ENCODE peak calls at places on chromosomes 4 and X, in seven cellular contexts. I, E, G, X, F, A and N are unnamed samples.

GRCh38 chrX:153416781-153417180 is 5.5 kb downstream of the ZFP92 start:
- DNase-seq in A (no peak), X (no peak), I (no peak), F (no peak), G (no peak), E (peak; percentile 16), N (no peak)

GRCh38 chrX:147077472-147077871 is 262.9 kb upstream of the CXorf51A start:
- DNase-seq in G (no peak), X (no peak), A (no peak), I (no peak), F (no peak), E (no peak), N (no peak)

GRCh38 chrX:146346102-146346501 is 463.5 kb upstream of the CXorf51B start:
- DNase-seq in F (no peak), I (no peak), E (no peak), G (no peak), X (no peak), A (no peak), N (no peak)

GRCh38 chrX:2693123-2693438 is 2.0 kb downstream of the CD99 start:
- DNase-seq in F (no peak), A (no peak), I (no peak), X (no peak), E (no peak), G (no peak), N (no peak)

GRCh38 chr4:85459736-85460135 is 15.2 kb upstream of the ARHGAP24 start:
- DNase-seq in E (no peak), G (no peak), F (no peak), X (no peak), A (no peak), I (peak; percentile 57), N (no peak)

GRCh38 chr4:141233673-141234072 is 13.0 kb downstream of the ZNF330 start:
- DNase-seq in E (no peak), G (no peak), F (no peak), A (no peak), X (no peak), I (no peak), N (no peak)

GRCh38 chr4:176653406-176654220 is 139.1 kb downstream of the VEGFC start:
- DNase-seq in I (no peak), E (no peak), A (no peak), F (no peak), X (no peak), G (no peak), N (no peak)

GRCh38 chr4:53113433-53114215 is 251.5 kb downstream of the RASL11B start:
- DNase-seq in I (no peak), A (no peak), F (no peak), E (no peak), X (no peak), G (no peak), N (no peak)

GRCh38 chr4:2042207-2042946 is 16.8 kb upstream of the NAT8L start:
- DNase-seq in I (peak; percentile 49), F (no peak), X (peak; percentile 67), G (no peak), E (no peak), A (peak; percentile 70), N (no peak)

GRCh38 chr4:94575652-94576051 is 123.9 kb downstream of the PDLIM5 start:
- DNase-seq in I (no peak), A (no peak), X (no peak), E (no peak), G (no peak), F (no peak), N (no peak)

GRCh38 chrX:134836497-134836968 is 154.3 kb upstream of the SMIM10 start:
- DNase-seq in X (no peak), I (no peak), F (no peak), G (no peak), A (no peak), E (peak; percentile 39), N (no peak)

GRCh38 chrX:136708348-136708747 is 60.4 kb downstream of the CD40LG start:
- DNase-seq in A (peak; percentile 4), E (no peak), I (no peak), X (no peak), G (no peak), F (no peak), N (no peak)

DNA sequence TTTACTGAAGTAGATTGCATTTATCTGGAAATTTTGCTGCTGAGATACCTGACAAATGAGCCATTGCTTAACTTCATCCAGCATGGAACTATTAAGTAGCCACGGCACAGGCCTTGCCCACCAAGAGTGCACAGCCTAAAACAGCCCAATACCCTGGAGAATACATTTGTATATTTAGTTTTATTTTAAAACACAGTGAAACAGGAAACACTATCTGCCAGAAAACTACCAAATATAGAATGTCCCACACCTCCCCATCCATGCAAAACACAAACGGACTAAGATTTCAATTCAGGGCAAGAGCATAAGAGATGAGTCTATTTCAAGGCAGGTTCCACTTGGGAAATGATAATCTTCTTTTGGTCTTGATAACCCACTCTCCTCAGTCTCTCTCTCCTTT is 57.1 kb downstream of the MAML3 start:
- DNase-seq in G (no peak), I (no peak), F (no peak), A (no peak), E (peak; percentile 61), X (no peak), N (no peak)
- H3K4me1 ChIP-seq in G (peaks cover 74% of the 10 kb centered on the region), I (peaks cover 83% of the 10 kb centered on the region), F (peaks cover 58% of the 10 kb centered on the region), A (peaks cover 24% of the 10 kb centered on the region), E (peaks cover 52% of the 10 kb centered on the region), X (peaks cover 79% of the 10 kb centered on the region), N (peaks cover 46% of the 10 kb centered on the region)

GRCh38 chr4:173012608-173013007 is 156.0 kb upstream of the GALNT7 start:
- DNase-seq in I (no peak), X (no peak), G (no peak), F (no peak), A (no peak), E (no peak), N (no peak)

GRCh38 chr4:173017802-173018201 is 150.8 kb upstream of the GALNT7 start:
- DNase-seq in E (no peak), F (no peak), I (no peak), X (no peak), G (no peak), A (no peak), N (no peak)

GRCh38 chr4:173013232-173013932 is 155.2 kb upstream of the GALNT7 start:
- DNase-seq in E (peak; percentile 57), G (no peak), I (peak; percentile 49), A (peak; percentile 54), F (no peak), X (no peak), N (no peak)

GRCh38 chr4:173014836-173015235 is 153.8 kb upstream of the GALNT7 start:
- DNase-seq in A (no peak), X (no peak), E (no peak), G (no peak), I (no peak), F (no peak), N (no peak)

DNA sequence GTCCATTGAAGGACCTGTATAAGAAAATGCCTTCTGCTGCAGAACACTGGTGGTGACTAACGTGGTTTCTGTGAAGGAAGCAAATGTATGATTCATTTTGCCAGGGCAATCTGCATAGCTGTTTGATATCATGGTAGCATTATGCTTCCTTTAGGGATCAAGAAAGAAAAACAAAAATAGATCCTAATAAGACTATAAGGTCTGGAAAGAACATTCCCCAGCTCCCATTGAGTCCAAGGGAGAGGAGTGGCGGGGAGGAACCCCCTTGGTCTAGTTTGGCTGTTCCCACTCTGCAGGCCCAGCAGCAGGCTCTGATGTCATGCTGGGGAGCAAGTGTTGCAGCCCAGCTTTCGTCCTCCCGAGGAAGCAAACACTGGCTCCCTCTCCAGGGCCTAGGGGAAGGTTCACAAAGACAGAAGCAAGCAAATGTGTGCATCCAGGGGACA is 154.5 kb upstream of the GALNT7 start:
- DNase-seq in A (peak; percentile 83), I (no peak), G (peak; percentile 68), F (no peak), E (peak; percentile 63), X (no peak), N (no peak)
- TF ChIP-seq CTCF in A (peak; percentile 49), I (no peak), G (no peak), F (no peak), E (peak; percentile 22), X (no peak), N (no peak)

GRCh38 chrX:12197030-12197429 is 58.8 kb downstream of the FRMPD4 start:
- DNase-seq in X (no peak), G (no peak), I (no peak), A (peak; percentile 9), E (peak; percentile 63), F (no peak), N (no peak)
- H3K9me3 ChIP-seq in X (no peaks in the 10 kb centered on the region), G (no peaks in the 10 kb centered on the region), I (no peaks in the 10 kb centered on the region), A (no peaks in the 10 kb centered on the region), E (no peaks in the 10 kb centered on the region), F (no peaks in the 10 kb centered on the region), N (no peaks in the 10 kb centered on the region)

GRCh38 chr4:61461956-61462355 is 261.8 kb downstream of the ADGRL3 start:
- DNase-seq in F (no peak), X (no peak), I (no peak), A (no peak), G (no peak), E (no peak), N (no peak)
- H3K4me1 ChIP-seq in F (no peaks in the 10 kb centered on the region), X (peaks cover 9% of the 10 kb centered on the region), I (peaks cover 14% of the 10 kb centered on the region), A (peaks cover 15% of the 10 kb centered on the region), G (peaks cover 24% of the 10 kb centered on the region), E (no peaks in the 10 kb centered on the region), N (no peaks in the 10 kb centered on the region)

GRCh38 chr4:5387457-5387856 is 320.9 kb downstream of the EVC2 start:
- DNase-seq in G (no peak), A (no peak), I (no peak), F (no peak), X (no peak), E (no peak), N (no peak)
- TF ChIP-seq CTCF in G (no peak), A (no peak), I (no peak), F (no peak), X (no peak), E (no peak), N (no peak)

GRCh38 chrX:66399273-66399672 is 235.2 kb downstream of the HEPH start:
- DNase-seq in E (no peak), A (no peak), X (no peak), F (no peak), I (no peak), G (no peak), N (no peak)

GRCh38 chrX:66402165-66402564 is 236.7 kb downstream of the EDA2R start:
- DNase-seq in A (no peak), I (no peak), G (no peak), F (no peak), E (no peak), X (no peak), N (no peak)
- H3K9me3 ChIP-seq in A (peaks cover 37% of the 10 kb centered on the region), I (no peaks in the 10 kb centered on the region), G (peaks cover 13% of the 10 kb centered on the region), F (peaks cover under 1% of the 10 kb centered on the region), E (peaks cover 3% of the 10 kb centered on the region), X (no peaks in the 10 kb centered on the region), N (no peaks in the 10 kb centered on the region)

GRCh38 chr4:154738426-154738825 is 5.4 kb upstream of the LRAT start:
- DNase-seq in G (peak; percentile 85), F (no peak), A (peak; percentile 46), X (no peak), E (no peak), I (no peak), N (no peak)
- H3K4me1 ChIP-seq in G (peaks cover 21% of the 10 kb centered on the region), F (no peaks in the 10 kb centered on the region), A (peaks cover 45% of the 10 kb centered on the region), X (peaks cover 25% of the 10 kb centered on the region), E (peaks cover 29% of the 10 kb centered on the region), I (peaks cover 25% of the 10 kb centered on the region), N (no peaks in the 10 kb centered on the region)